ENCODE peak calls at places on chromosomes 16 and 17, in five cellular contexts. A is T-helper 9 cell, W is ELR, L is HS-5, P is Ammon's horn. S is an unnamed sample.

GRCh38 chr16:66271074-66272060 is 95.1 kb upstream of the CDH5 start:
- DNase-seq in W (peak; percentile 42), A (no peak), L (no peak), P (no peak), S (no peak)

GRCh38 chr16:19609359-19609758 is 53.9 kb downstream of the VPS35L start:
- DNase-seq in W (no peak), L (no peak), P (no peak), A (no peak), S (no peak)

GRCh38 chr17:80163315-80163714 is 6.5 kb upstream of the CARD14 start:
- DNase-seq in W (no peak), P (no peak), A (no peak), L (no peak), S (no peak)

GRCh38 chr17:79090503-79091372 is 16.1 kb downstream of the ENGASE start:
- DNase-seq in W (no peak), P (no peak), A (no peak), L (no peak), S (no peak)

GRCh38 chr17:56913000-56913866 is 616 bp downstream of the TRIM25 start:
- DNase-seq in L (no peak), A (no peak), P (no peak), W (peak; percentile 43), S (no peak)

GRCh38 chr17:33778505-33779398 is 476.3 kb upstream of the CCL2 start:
- DNase-seq in L (peak; percentile 13), P (peak; percentile 78), W (peak; percentile 44), A (peak; percentile 4), S (peak; percentile 38)

GRCh38 chr16:59573528-59574271 is 839.6 kb upstream of the GOT2 start:
- DNase-seq in L (peak; percentile 87), P (no peak), W (peak; percentile 95), A (no peak), S (no peak)

GRCh38 chr17:29048440-29049360 is 5.8 kb downstream of the PIPOX start:
- DNase-seq in W (peak; percentile 30), P (no peak), L (peak; percentile 18), A (no peak), S (peak; percentile 12)

GRCh38 chr16:56910654-56911539 is 21.0 kb upstream of the HERPUD1 start:
- DNase-seq in P (peak; percentile 67), A (no peak), W (peak; percentile 78), L (peak; percentile 86), S (no peak)